ENCODE peak calls at places on chromosomes 5 and 9, in nine cellular contexts. One of them, this sample, is unnamed.

GRCh38 chr9:112548836-112549235 is 62.2 kb downstream of the KIAA1958 start:
- DNase-seq in Karpas-422: no peak
- DNase-seq in H1: no peak
- DNase-seq in neuronal stem cell: no peak
- DNase-seq in H9: no peak
- DNase-seq in SK-N-SH: no peak
- DNase-seq in HCT116: no peak
- DNase-seq in IMR-90: peak; percentile 57
- DNase-seq in GM23248: no peak
- DNase-seq in this sample: no peak

GRCh38 chr9:124122321-124122720 is 110.8 kb downstream of the LHX2 start:
- DNase-seq in IMR-90: peak; percentile 17
- DNase-seq in Karpas-422: no peak
- DNase-seq in SK-N-SH: no peak
- DNase-seq in H9: no peak
- DNase-seq in neuronal stem cell: no peak
- DNase-seq in HCT116: no peak
- DNase-seq in H1: no peak
- DNase-seq in GM23248: peak; percentile 44
- DNase-seq in this sample: no peak

GRCh38 chr9:91085499-91086291 is 276.0 kb downstream of the AUH start:
- DNase-seq in H1: no peak
- DNase-seq in HCT116: no peak
- DNase-seq in GM23248: no peak
- DNase-seq in neuronal stem cell: no peak
- DNase-seq in H9: no peak
- DNase-seq in SK-N-SH: no peak
- DNase-seq in IMR-90: no peak
- DNase-seq in Karpas-422: no peak
- DNase-seq in this sample: no peak

GRCh38 chr9:27865031-27865438 is 291.8 kb upstream of the C9orf72 start:
- DNase-seq in neuronal stem cell: no peak
- DNase-seq in IMR-90: no peak
- DNase-seq in SK-N-SH: no peak
- DNase-seq in H9: no peak
- DNase-seq in HCT116: no peak
- DNase-seq in GM23248: peak; percentile 46
- DNase-seq in Karpas-422: no peak
- DNase-seq in H1: no peak
- DNase-seq in this sample: no peak

GRCh38 chr5:102809033-102809432 is 53.9 kb downstream of the PAM start:
- DNase-seq in IMR-90: no peak
- DNase-seq in H9: no peak
- DNase-seq in GM23248: peak; percentile 62
- DNase-seq in neuronal stem cell: no peak
- DNase-seq in Karpas-422: no peak
- DNase-seq in H1: no peak
- DNase-seq in HCT116: no peak
- DNase-seq in SK-N-SH: no peak
- DNase-seq in this sample: no peak

GRCh38 chr5:66239034-66239433 is 94.9 kb downstream of the SREK1 start:
- DNase-seq in H1: no peak
- DNase-seq in neuronal stem cell: no peak
- DNase-seq in SK-N-SH: no peak
- DNase-seq in H9: no peak
- DNase-seq in GM23248: no peak
- DNase-seq in IMR-90: no peak
- DNase-seq in HCT116: peak; percentile 19
- DNase-seq in Karpas-422: peak; percentile 64
- DNase-seq in this sample: no peak

GRCh38 chr9:76525196-76525595 is 66.2 kb downstream of the GCNT1 start:
- DNase-seq in IMR-90: no peak
- DNase-seq in HCT116: no peak
- DNase-seq in GM23248: no peak
- DNase-seq in H1: no peak
- DNase-seq in H9: no peak
- DNase-seq in neuronal stem cell: no peak
- DNase-seq in Karpas-422: no peak
- DNase-seq in SK-N-SH: no peak
- DNase-seq in this sample: no peak

GRCh38 chr5:158770506-158770905 is 329.2 kb downstream of the EBF1 start:
- DNase-seq in Karpas-422: peak; percentile 59
- DNase-seq in neuronal stem cell: no peak
- DNase-seq in H1: peak; percentile 48
- DNase-seq in HCT116: peak; percentile 6
- DNase-seq in IMR-90: no peak
- DNase-seq in GM23248: peak; percentile 62
- DNase-seq in SK-N-SH: no peak
- DNase-seq in H9: peak; percentile 57
- DNase-seq in this sample: peak; percentile 22

GRCh38 chr5:65734921-65735320 is 12.9 kb downstream of the NLN start:
- DNase-seq in HCT116: no peak
- DNase-seq in H9: no peak
- DNase-seq in H1: no peak
- DNase-seq in IMR-90: no peak
- DNase-seq in GM23248: no peak
- DNase-seq in neuronal stem cell: no peak
- DNase-seq in SK-N-SH: no peak
- DNase-seq in Karpas-422: no peak
- DNase-seq in this sample: no peak

GRCh38 chr9:111902396-111903147 is 6.0 kb downstream of the UGCG start:
- DNase-seq in GM23248: peak; percentile 55
- DNase-seq in H9: no peak
- DNase-seq in SK-N-SH: no peak
- DNase-seq in neuronal stem cell: no peak
- DNase-seq in HCT116: no peak
- DNase-seq in IMR-90: peak; percentile 70
- DNase-seq in H1: no peak
- DNase-seq in Karpas-422: no peak
- DNase-seq in this sample: no peak

GRCh38 chr9:86891091-86891490 is 56.2 kb downstream of the GAS1 start:
- DNase-seq in IMR-90: no peak
- DNase-seq in neuronal stem cell: no peak
- DNase-seq in H9: no peak
- DNase-seq in GM23248: peak; percentile 9
- DNase-seq in SK-N-SH: no peak
- DNase-seq in HCT116: no peak
- DNase-seq in Karpas-422: no peak
- DNase-seq in H1: no peak
- DNase-seq in this sample: no peak

GRCh38 chr5:102628449-102629175 is 126.5 kb upstream of the PAM start:
- DNase-seq in IMR-90: peak; percentile 7
- DNase-seq in SK-N-SH: no peak
- DNase-seq in neuronal stem cell: no peak
- DNase-seq in GM23248: peak; percentile 88
- DNase-seq in Karpas-422: no peak
- DNase-seq in H9: no peak
- DNase-seq in H1: no peak
- DNase-seq in HCT116: peak; percentile 40
- DNase-seq in this sample: peak; percentile 21

GRCh38 chr5:156896545-156896944 is 46.5 kb downstream of the PPP1R2B start:
- DNase-seq in neuronal stem cell: no peak
- DNase-seq in HCT116: no peak
- DNase-seq in H9: no peak
- DNase-seq in IMR-90: no peak
- DNase-seq in GM23248: no peak
- DNase-seq in SK-N-SH: no peak
- DNase-seq in Karpas-422: no peak
- DNase-seq in H1: no peak
- DNase-seq in this sample: no peak

GRCh38 chr5:66469684-66470083 is 126.5 kb upstream of the MAST4 start:
- DNase-seq in H9: no peak
- DNase-seq in GM23248: no peak
- DNase-seq in IMR-90: no peak
- DNase-seq in neuronal stem cell: no peak
- DNase-seq in HCT116: peak; percentile 6
- DNase-seq in Karpas-422: no peak
- DNase-seq in SK-N-SH: no peak
- DNase-seq in H1: no peak
- DNase-seq in this sample: no peak

GRCh38 chr5:175772747-175773533 is 98.4 kb upstream of the CPLX2 start:
- DNase-seq in Karpas-422: no peak
- DNase-seq in GM23248: no peak
- DNase-seq in neuronal stem cell: no peak
- DNase-seq in H1: peak; percentile 62
- DNase-seq in HCT116: no peak
- DNase-seq in IMR-90: no peak
- DNase-seq in H9: peak; percentile 41
- DNase-seq in SK-N-SH: no peak
- DNase-seq in this sample: no peak

GRCh38 chr5:175778951-175779475 is 92.4 kb upstream of the CPLX2 start:
- DNase-seq in neuronal stem cell: no peak
- DNase-seq in GM23248: peak; percentile 13
- DNase-seq in H9: no peak
- DNase-seq in SK-N-SH: peak; percentile 89
- DNase-seq in H1: no peak
- DNase-seq in Karpas-422: no peak
- DNase-seq in IMR-90: no peak
- DNase-seq in HCT116: peak; percentile 15
- DNase-seq in this sample: peak; percentile 31

GRCh38 chr5:175775416-175775815 is 96.0 kb upstream of the CPLX2 start:
- DNase-seq in H1: no peak
- DNase-seq in SK-N-SH: no peak
- DNase-seq in HCT116: no peak
- DNase-seq in H9: no peak
- DNase-seq in neuronal stem cell: no peak
- DNase-seq in GM23248: no peak
- DNase-seq in Karpas-422: no peak
- DNase-seq in IMR-90: no peak
- DNase-seq in this sample: no peak

GRCh38 chr5:175773534-175774070 is 97.8 kb upstream of the CPLX2 start:
- DNase-seq in GM23248: no peak
- DNase-seq in IMR-90: no peak
- DNase-seq in Karpas-422: no peak
- DNase-seq in H9: no peak
- DNase-seq in SK-N-SH: no peak
- DNase-seq in HCT116: no peak
- DNase-seq in neuronal stem cell: no peak
- DNase-seq in H1: no peak
- DNase-seq in this sample: no peak
- H2AFZ ChIP-seq in GM23248: no peak overlapping the region
- H2AFZ ChIP-seq in IMR-90: no peak overlapping the region
- H2AFZ ChIP-seq in Karpas-422: no peak overlapping the region
- H2AFZ ChIP-seq in H9: no peak overlapping the region
- H2AFZ ChIP-seq in SK-N-SH: no peak overlapping the region
- H2AFZ ChIP-seq in HCT116: no peak overlapping the region
- H2AFZ ChIP-seq in neuronal stem cell: peak overlapping the region; percentile 27
- H2AFZ ChIP-seq in H1: peak overlapping the region; percentile 28
- H2AFZ ChIP-seq in this sample: no peak overlapping the region

GRCh38 chr9:69180200-69180599 is 6.1 kb downstream of the TJP2 start:
- DNase-seq in Karpas-422: no peak
- DNase-seq in GM23248: no peak
- DNase-seq in IMR-90: no peak
- DNase-seq in H9: no peak
- DNase-seq in SK-N-SH: no peak
- DNase-seq in HCT116: no peak
- DNase-seq in neuronal stem cell: no peak
- DNase-seq in H1: no peak
- DNase-seq in this sample: no peak

GRCh38 chr9:69176446-69177135 is 2.5 kb downstream of the TJP2 start:
- DNase-seq in neuronal stem cell: no peak
- DNase-seq in SK-N-SH: no peak
- DNase-seq in IMR-90: no peak
- DNase-seq in H1: no peak
- DNase-seq in HCT116: no peak
- DNase-seq in H9: no peak
- DNase-seq in GM23248: no peak
- DNase-seq in Karpas-422: no peak
- DNase-seq in this sample: no peak

GRCh38 chr9:69180670-69181069 is 6.6 kb downstream of the TJP2 start:
- DNase-seq in GM23248: peak; percentile 96
- DNase-seq in H9: no peak
- DNase-seq in Karpas-422: no peak
- DNase-seq in IMR-90: peak; percentile 99
- DNase-seq in SK-N-SH: peak; percentile 74
- DNase-seq in HCT116: peak; percentile 83
- DNase-seq in neuronal stem cell: no peak
- DNase-seq in H1: no peak
- DNase-seq in this sample: peak; percentile 76

GRCh38 chr9:69178583-69179011 is 4.5 kb downstream of the TJP2 start:
- DNase-seq in H1: no peak
- DNase-seq in HCT116: peak; percentile 45
- DNase-seq in Karpas-422: no peak
- DNase-seq in GM23248: no peak
- DNase-seq in H9: no peak
- DNase-seq in IMR-90: peak; percentile 49
- DNase-seq in neuronal stem cell: no peak
- DNase-seq in SK-N-SH: no peak
- DNase-seq in this sample: no peak

GRCh38 chr9:69179037-69179436 is 5.0 kb downstream of the TJP2 start:
- DNase-seq in IMR-90: no peak
- DNase-seq in H1: no peak
- DNase-seq in H9: no peak
- DNase-seq in neuronal stem cell: no peak
- DNase-seq in GM23248: no peak
- DNase-seq in HCT116: no peak
- DNase-seq in Karpas-422: no peak
- DNase-seq in SK-N-SH: no peak
- DNase-seq in this sample: no peak
- H3K4me1 ChIP-seq in IMR-90: peaks cover 12% of the 10 kb centered on the region
- H3K4me1 ChIP-seq in H1: peaks cover 15% of the 10 kb centered on the region
- H3K4me1 ChIP-seq in H9: peaks cover 15% of the 10 kb centered on the region
- H3K4me1 ChIP-seq in neuronal stem cell: peaks cover 13% of the 10 kb centered on the region
- H3K4me1 ChIP-seq in GM23248: peaks cover 23% of the 10 kb centered on the region
- H3K4me1 ChIP-seq in HCT116: peaks cover 47% of the 10 kb centered on the region
- H3K4me1 ChIP-seq in Karpas-422: no peaks in the 10 kb centered on the region
- H3K4me1 ChIP-seq in SK-N-SH: peaks cover 49% of the 10 kb centered on the region
- H3K4me1 ChIP-seq in this sample: peaks cover 43% of the 10 kb centered on the region

DNA sequence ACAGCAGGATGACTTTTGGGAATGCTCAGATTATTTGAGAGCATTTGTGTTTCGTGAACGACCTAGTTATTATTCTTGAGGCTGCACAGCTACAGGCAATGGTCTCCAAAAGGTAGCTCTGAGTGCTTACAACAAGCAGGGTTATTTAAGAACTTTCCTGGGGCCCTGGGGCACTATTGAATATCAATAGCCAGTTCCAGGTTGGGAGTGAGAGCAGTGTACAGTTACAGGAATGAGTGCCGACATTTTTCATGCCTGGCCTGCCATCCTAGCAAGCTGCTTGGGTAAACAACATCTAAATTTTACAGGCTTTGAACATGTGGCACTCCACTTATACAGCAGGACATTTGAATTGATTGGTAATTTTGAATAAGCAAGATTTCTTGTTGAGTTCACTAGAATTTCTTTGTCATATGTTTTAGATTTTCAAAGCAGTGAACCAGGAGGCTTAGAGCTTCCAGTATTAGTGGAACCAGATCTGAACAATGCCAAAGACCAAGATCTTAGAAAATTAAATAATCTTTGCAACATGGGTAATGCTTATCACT is 171.9 kb upstream of the GDNF start:
- DNase-seq in Karpas-422: no peak
- DNase-seq in IMR-90: no peak
- DNase-seq in GM23248: no peak
- DNase-seq in HCT116: no peak
- DNase-seq in H9: no peak
- DNase-seq in SK-N-SH: no peak
- DNase-seq in H1: no peak
- DNase-seq in neuronal stem cell: no peak
- DNase-seq in this sample: no peak
- H2AFZ ChIP-seq in Karpas-422: no peak overlapping the region
- H2AFZ ChIP-seq in IMR-90: no peak overlapping the region
- H2AFZ ChIP-seq in GM23248: no peak overlapping the region
- H2AFZ ChIP-seq in HCT116: no peak overlapping the region
- H2AFZ ChIP-seq in H9: no peak overlapping the region
- H2AFZ ChIP-seq in SK-N-SH: no peak overlapping the region
- H2AFZ ChIP-seq in H1: no peak overlapping the region
- H2AFZ ChIP-seq in neuronal stem cell: no peak overlapping the region
- H2AFZ ChIP-seq in this sample: no peak overlapping the region

GRCh38 chr5:172840077-172840777 is 6.2 kb downstream of the ERGIC1 start:
- DNase-seq in SK-N-SH: no peak
- DNase-seq in H9: no peak
- DNase-seq in H1: no peak
- DNase-seq in Karpas-422: no peak
- DNase-seq in HCT116: no peak
- DNase-seq in GM23248: peak; percentile 36
- DNase-seq in neuronal stem cell: no peak
- DNase-seq in IMR-90: no peak
- DNase-seq in this sample: no peak
- H3K4me1 ChIP-seq in SK-N-SH: no peaks in the 10 kb centered on the region
- H3K4me1 ChIP-seq in H9: peaks cover 4% of the 10 kb centered on the region
- H3K4me1 ChIP-seq in H1: peaks cover 7% of the 10 kb centered on the region
- H3K4me1 ChIP-seq in Karpas-422: peaks cover 8% of the 10 kb centered on the region
- H3K4me1 ChIP-seq in HCT116: peaks cover 4% of the 10 kb centered on the region
- H3K4me1 ChIP-seq in GM23248: peaks cover 24% of the 10 kb centered on the region
- H3K4me1 ChIP-seq in neuronal stem cell: no peaks in the 10 kb centered on the region
- H3K4me1 ChIP-seq in IMR-90: peaks cover 15% of the 10 kb centered on the region
- H3K4me1 ChIP-seq in this sample: peaks cover 17% of the 10 kb centered on the region